ENCODE peak calls at places on chromosomes 7 and 10, in six cellular contexts. J is NCI-H345; B is CD4-positive, alpha-beta T cell; V is C1 segment of cervical spinal cord; D is NCI-H1694 treated with DMSO at 0.1 percent for 48 hours; M is psoas muscle. L is an unnamed sample.

GRCh38 chr10:76071638-76072317 is 640.4 kb downstream of the LRMDA start:
- DNase-seq in J (no peak), B (no peak), V (no peak), D (no peak), M (no peak), L (no peak)

GRCh38 chr10:71475243-71475871 is 78.6 kb downstream of the CDH23 start:
- DNase-seq in J (peak; percentile 52), B (no peak), V (no peak), D (peak; percentile 98), M (no peak), L (peak; percentile 46)

GRCh38 chr7:146208484-146208883 is 91.9 kb downstream of the CNTNAP2 start:
- DNase-seq in J (no peak), B (no peak), V (no peak), D (no peak), M (no peak), L (no peak)

GRCh38 chr10:113273151-113273876 is 279.5 kb upstream of the HABP2 start:
- DNase-seq in J (no peak), B (no peak), V (peak; percentile 82), D (no peak), M (peak; percentile 53), L (no peak)

GRCh38 chr10:113958631-113959382 is 84.9 kb upstream of the ADRB1 start:
- DNase-seq in J (no peak), B (no peak), V (no peak), D (no peak), M (no peak), L (no peak)

GRCh38 chr7:75734586-75735047 is 4.1 kb downstream of the HIP1 start:
- DNase-seq in J (no peak), B (no peak), V (no peak), D (no peak), M (no peak), L (no peak)

GRCh38 chr7:46446151-46446550 is 525.1 kb upstream of the IGFBP3 start:
- DNase-seq in J (no peak), B (no peak), V (no peak), D (no peak), M (no peak), L (no peak)

GRCh38 chr7:124056234-124056633 is 23.4 kb upstream of the TMEM229A start:
- DNase-seq in J (no peak), B (no peak), V (no peak), D (no peak), M (no peak), L (no peak)

GRCh38 chr10:112952282-112952991 is 2.4 kb downstream of the TCF7L2 start:
- DNase-seq in J (no peak), B (no peak), V (no peak), D (no peak), M (peak; percentile 62), L (no peak)

L was measured in DMS 273 treated with DMSO at 0.1 percent for 48 hours.